ENCODE peak calls at places on chromosomes 16 and 17, in four cellular contexts. A, K, I and S are unnamed samples.

GRCh38 chr16:17638134-17638533 is 167.4 kb upstream of the XYLT1 start:
- DNase-seq in A (no peak), K (no peak), I (no peak), S (no peak)

GRCh38 chr17:2854662-2855061 is 58.4 kb downstream of the RAP1GAP2 start:
- DNase-seq in A (no peak), K (no peak), I (no peak), S (no peak)

GRCh38 chr16:10594312-10594950 is 14.0 kb upstream of the EMP2 start:
- DNase-seq in A (no peak), K (no peak), I (peak), S (no peak)

GRCh38 chr17:82878545-82878944 is 38.7 kb upstream of the ZNF750 start:
- DNase-seq in A (no peak), K (no peak), I (no peak), S (no peak)

GRCh38 chr16:25118851-25119584 is 7.5 kb downstream of the LCMT1 start:
- DNase-seq in A (no peak), K (no peak), I (no peak), S (no peak)

GRCh38 chr16:22425847-22426246 is 51.4 kb upstream of the CDR2 start:
- DNase-seq in A (no peak), K (no peak), I (no peak), S (no peak)

GRCh38 chr17:8109669-8110455 is 8.5 kb downstream of the ALOXE3 start:
- DNase-seq in A (no peak), K (peak), I (peak), S (peak)

GRCh38 chr16:87780385-87780989 is 14.7 kb upstream of the KLHDC4 start:
- DNase-seq in A (no peak), K (peak), I (peak), S (peak)

GRCh38 chr16:69311533-69312388 is 611 bp downstream of the VPS4A start:
- DNase-seq in A (no peak), K (peak), I (peak), S (peak)

GRCh38 chr16:54538241-54538640 is 251.7 kb upstream of the IRX3 start:
- DNase-seq in A (no peak), K (no peak), I (no peak), S (no peak)

GRCh38 chr16:82695806-82696205 is 69.0 kb downstream of the CDH13 start:
- DNase-seq in A (no peak), K (no peak), I (no peak), S (no peak)

GRCh38 chr16:85278851-85279250 is 166.6 kb upstream of the CIBAR2 start:
- DNase-seq in A (no peak), K (no peak), I (no peak), S (no peak)

GRCh38 chr16:23124315-23124714 is 24.9 kb downstream of the USP31 start:
- DNase-seq in A (peak), K (peak), I (no peak), S (peak)

GRCh38 chr17:42387221-42387657 is 1.0 kb downstream of the STAT3 start:
- DNase-seq in A (no peak), K (peak), I (no peak), S (peak)

GRCh38 chr16:46900464-46901235 is 16.5 kb downstream of the GPT2 start:
- DNase-seq in A (no peak), K (no peak), I (no peak), S (no peak)

GRCh38 chr17:30520882-30521281 is 43.7 kb downstream of the GOSR1 start:
- DNase-seq in A (no peak), K (no peak), I (no peak), S (no peak)

GRCh38 chr16:88927010-88927409 is 50.0 kb downstream of the CBFA2T3 start:
- DNase-seq in A (no peak), K (no peak), I (no peak), S (no peak)

GRCh38 chr17:38451030-38451839 is 23.0 kb downstream of the ARHGAP23 start:
- DNase-seq in A (no peak), K (peak), I (no peak), S (peak)

GRCh38 chr16:78235168-78235800 is 135.8 kb downstream of the WWOX start:
- DNase-seq in A (peak), K (peak), I (peak), S (peak)

GRCh38 chr17:47663997-47664941 is 14.6 kb downstream of the KPNB1 start:
- DNase-seq in A (peak), K (peak), I (peak), S (peak)

GRCh38 chr17:60248618-60249516 is 99.1 kb downstream of the CA4 start:
- DNase-seq in A (no peak), K (peak), I (no peak), S (peak)

GRCh38 chr17:27523712-27524111 is 67.5 kb downstream of the KSR1 start:
- DNase-seq in A (no peak), K (no peak), I (no peak), S (no peak)

GRCh38 chr17:69060835-69061234 is at the start of gene ABCA9:
- DNase-seq in A (peak), K (no peak), I (no peak), S (peak)

GRCh38 chr16:58717994-58718393 is 16.1 kb downstream of the GOT2 start:
- DNase-seq in A (no peak), K (no peak), I (no peak), S (no peak)

GRCh38 chr16:2159052-2159838 is 3.7 kb downstream of the TRAF7 start:
- DNase-seq in A (no peak), K (peak), I (no peak), S (peak)

GRCh38 chr17:40345161-40346034 is 19.1 kb downstream of the GJD3 start:
- DNase-seq in A (no peak), K (peak), I (no peak), S (peak)

GRCh38 chr17:78174870-78175642 is 6.7 kb downstream of the SYNGR2 start:
- DNase-seq in A (no peak), K (peak), I (peak), S (no peak)

GRCh38 chr17:6599364-6599763 is 41.1 kb downstream of the KIAA0753 start:
- DNase-seq in A (no peak), K (peak), I (no peak), S (peak)

GRCh38 chr16:87860553-87861299 is 8.6 kb downstream of the SLC7A5 start:
- DNase-seq in A (no peak), K (peak), I (no peak), S (peak)

GRCh38 chr17:3879591-3880417 is 13.0 kb downstream of the CAMKK1 start:
- DNase-seq in A (no peak), K (no peak), I (no peak), S (no peak)

GRCh38 chr16:3655030-3655790 is 719 bp downstream of the DNASE1 start:
- DNase-seq in A (no peak), K (no peak), I (no peak), S (no peak)

GRCh38 chr16:85316321-85316919 is 204.1 kb upstream of the CIBAR2 start:
- DNase-seq in A (no peak), K (peak), I (peak), S (peak)

GRCh38 chr16:75254359-75254837 is 3.0 kb upstream of the BCAR1 start:
- DNase-seq in A (no peak), K (peak), I (no peak), S (peak)

GRCh38 chr16:77335652-77336234 is 99.1 kb downstream of the ADAMTS18 start:
- DNase-seq in A (no peak), K (no peak), I (no peak), S (no peak)

GRCh38 chr16:1430759-1431496 is at the start of gene PERCC1:
- DNase-seq in A (no peak), K (no peak), I (no peak), S (no peak)